ENCODE peak calls at places on chromosome 17, in nine cellular contexts. R, Y, U, S, Q, I, L, A and T are unnamed samples.

GRCh38 chr17:40491486-40491885 is 9.9 kb downstream of the TNS4 start:
- DNase-seq in R (no peak), Y (no peak), U (no peak), S (no peak), Q (no peak), I (no peak), L (no peak), A (no peak), T (no peak)

GRCh38 chr17:59746849-59747445 is 39.5 kb downstream of the VMP1 start:
- DNase-seq in R (no peak), Y (no peak), U (peak), S (peak), Q (no peak), I (peak), L (no peak), A (no peak), T (no peak)

GRCh38 chr17:77772461-77772897 is 186.0 kb upstream of the TNRC6C start:
- DNase-seq in R (peak), Y (peak), U (peak), S (peak), Q (no peak), I (peak), L (peak), A (peak), T (no peak)

GRCh38 chr17:13244511-13244910 is 226.7 kb upstream of the ELAC2 start:
- DNase-seq in R (no peak), Y (no peak), U (no peak), S (no peak), Q (no peak), I (peak), L (no peak), A (no peak), T (no peak)

GRCh38 chr17:78979780-78980623 is at the start of gene LGALS3BP:
- DNase-seq in R (peak), Y (peak), U (peak), S (peak), Q (peak), I (peak), L (no peak), A (peak), T (no peak)

GRCh38 chr17:32503251-32504165 is 16.7 kb downstream of the CDK5R1 start:
- DNase-seq in R (no peak), Y (no peak), U (no peak), S (no peak), Q (no peak), I (no peak), L (no peak), A (no peak), T (no peak)

GRCh38 chr17:58692239-58693055 is at the start of gene RAD51C:
- DNase-seq in R (peak), Y (peak), U (peak), S (peak), Q (peak), I (peak), L (peak), A (peak), T (peak)

GRCh38 chr17:14616508-14616907 is 315.6 kb downstream of the HS3ST3B1 start:
- DNase-seq in R (no peak), Y (no peak), U (no peak), S (no peak), Q (no peak), I (peak), L (no peak), A (no peak), T (no peak)

GRCh38 chr17:29495011-29495410 is 71.8 kb downstream of the ABHD15 start:
- DNase-seq in R (no peak), Y (no peak), U (no peak), S (peak), Q (peak), I (peak), L (no peak), A (no peak), T (no peak)

GRCh38 chr17:64460955-64461354 is 12.0 kb downstream of the MILR1 start:
- DNase-seq in R (no peak), Y (no peak), U (no peak), S (no peak), Q (no peak), I (peak), L (no peak), A (no peak), T (no peak)

DNA sequence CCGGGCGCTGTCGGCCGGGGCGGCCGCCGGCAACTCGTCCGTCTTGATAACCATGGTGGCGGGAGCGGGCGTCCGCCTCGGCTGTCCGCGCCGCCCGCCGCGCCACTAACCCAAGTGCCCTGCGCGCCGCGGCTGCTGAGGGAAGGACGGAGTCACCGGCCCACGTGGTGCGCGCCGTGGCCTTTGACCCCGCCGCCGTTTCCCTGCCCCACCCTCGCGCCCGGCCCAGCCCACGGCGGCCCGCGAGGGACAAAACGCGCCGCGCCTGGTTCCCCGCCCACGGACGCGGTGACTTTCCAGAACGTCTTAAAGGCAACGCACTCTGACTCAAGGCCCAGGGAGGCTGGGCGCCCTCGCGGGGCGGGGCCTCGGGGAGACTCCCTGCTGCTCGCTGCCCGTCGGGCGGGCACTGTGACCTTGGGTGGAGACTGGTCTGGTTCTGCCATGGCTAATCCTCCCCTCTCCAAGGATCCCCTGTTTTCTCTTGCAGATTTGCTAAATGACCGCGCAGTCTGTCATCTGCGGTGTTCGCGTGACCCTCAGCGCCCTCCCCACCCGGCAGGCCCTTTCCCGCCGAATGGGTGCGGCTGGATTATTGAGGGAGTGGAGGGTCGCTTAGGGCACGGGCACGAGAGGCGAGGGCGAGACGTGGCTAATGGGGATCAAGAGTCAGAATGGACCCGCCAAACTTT is at the start of gene CLUH:
- DNase-seq in R (peak), Y (peak), U (peak), S (peak), Q (peak), I (peak), L (peak), A (peak), T (peak)
- TF ChIP-seq CTCF in R (no peak), Y (no peak), U (no peak), S (no peak), Q (no peak), I (no peak), L (no peak), A (peak), T (no peak)

DNA sequence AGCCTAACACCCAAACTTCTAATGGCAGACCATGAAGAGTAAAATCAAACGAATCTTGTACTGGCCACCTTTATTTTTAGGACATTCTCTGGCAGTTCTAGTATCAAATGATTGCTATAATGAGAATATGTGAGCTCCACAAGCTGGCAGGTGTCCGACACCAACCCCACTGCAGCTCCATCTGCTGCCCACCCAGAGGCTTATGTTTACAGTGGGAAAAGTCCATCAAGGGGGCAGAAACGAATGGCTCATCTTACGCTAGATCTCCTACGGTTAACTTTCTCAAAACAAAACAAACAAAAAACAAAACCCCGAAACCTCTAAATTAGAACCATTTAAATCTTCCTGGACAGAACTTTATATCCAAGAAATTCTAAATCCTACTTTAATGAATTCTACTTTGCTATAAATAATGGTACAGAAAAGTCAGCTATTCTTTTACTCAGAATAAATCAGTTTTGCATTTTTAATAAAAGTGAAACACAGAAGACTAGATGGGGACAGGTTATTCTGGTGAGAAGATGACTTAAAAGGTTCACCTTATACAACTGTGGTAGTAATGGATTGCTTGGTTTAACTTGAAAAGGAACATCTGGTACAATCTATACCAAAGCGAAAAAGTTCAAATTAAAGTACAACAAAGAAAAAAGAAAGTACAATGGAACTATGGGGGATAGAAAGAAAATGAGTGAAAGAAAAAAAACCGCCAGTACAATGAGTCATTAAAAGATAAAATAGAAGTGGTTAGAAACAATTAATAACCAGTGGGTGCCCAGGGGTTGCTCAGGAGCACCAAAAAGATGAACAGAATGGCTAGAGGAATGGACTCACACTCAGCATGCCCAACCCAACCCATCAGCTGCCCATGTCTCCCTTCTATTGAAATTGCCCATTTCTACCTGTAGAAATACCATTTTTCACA is 40.2 kb downstream of the GRB2 start:
- DNase-seq in R (no peak), Y (no peak), U (no peak), S (peak), Q (no peak), I (no peak), L (no peak), A (no peak), T (no peak)
- TF ChIP-seq CTCF in R (no peak), Y (no peak), U (no peak), S (no peak), Q (no peak), I (no peak), L (no peak), A (no peak), T (no peak)

GRCh38 chr17:44912763-44913544 is 2.3 kb downstream of the GFAP start:
- DNase-seq in R (no peak), Y (no peak), U (no peak), S (no peak), Q (no peak), I (no peak), L (no peak), A (no peak), T (no peak)

GRCh38 chr17:44909681-44910144 is 5.6 kb downstream of the GFAP start:
- DNase-seq in R (no peak), Y (no peak), U (no peak), S (peak), Q (peak), I (peak), L (no peak), A (no peak), T (no peak)

GRCh38 chr17:44913676-44914075 is 1.6 kb downstream of the GFAP start:
- DNase-seq in R (no peak), Y (no peak), U (no peak), S (no peak), Q (no peak), I (no peak), L (no peak), A (no peak), T (no peak)

GRCh38 chr17:44910231-44911106 is 4.8 kb downstream of the GFAP start:
- DNase-seq in R (no peak), Y (no peak), U (no peak), S (no peak), Q (no peak), I (no peak), L (no peak), A (no peak), T (no peak)

GRCh38 chr17:44911133-44912001 is 3.9 kb downstream of the GFAP start:
- DNase-seq in R (peak), Y (peak), U (peak), S (no peak), Q (no peak), I (peak), L (no peak), A (peak), T (no peak)
- TF ChIP-seq CTCF in R (peak), Y (peak), U (peak), S (peak), Q (peak), I (peak), L (no peak), A (no peak), T (no peak)

GRCh38 chr17:50508573-50509460 is 578 bp downstream of the MYCBPAP start:
- DNase-seq in R (no peak), Y (no peak), U (no peak), S (no peak), Q (no peak), I (no peak), L (no peak), A (no peak), T (no peak)
- TF ChIP-seq CTCF in R (no peak), Y (no peak), U (no peak), S (no peak), Q (no peak), I (no peak), L (no peak), A (no peak), T (no peak)

GRCh38 chr17:57247913-57248312 is 8.4 kb upstream of the MSI2 start:
- DNase-seq in R (no peak), Y (no peak), U (no peak), S (no peak), Q (no peak), I (no peak), L (no peak), A (no peak), T (no peak)
- TF ChIP-seq CTCF in R (no peak), Y (no peak), U (no peak), S (no peak), Q (no peak), I (no peak), L (no peak), A (no peak), T (no peak)

DNA sequence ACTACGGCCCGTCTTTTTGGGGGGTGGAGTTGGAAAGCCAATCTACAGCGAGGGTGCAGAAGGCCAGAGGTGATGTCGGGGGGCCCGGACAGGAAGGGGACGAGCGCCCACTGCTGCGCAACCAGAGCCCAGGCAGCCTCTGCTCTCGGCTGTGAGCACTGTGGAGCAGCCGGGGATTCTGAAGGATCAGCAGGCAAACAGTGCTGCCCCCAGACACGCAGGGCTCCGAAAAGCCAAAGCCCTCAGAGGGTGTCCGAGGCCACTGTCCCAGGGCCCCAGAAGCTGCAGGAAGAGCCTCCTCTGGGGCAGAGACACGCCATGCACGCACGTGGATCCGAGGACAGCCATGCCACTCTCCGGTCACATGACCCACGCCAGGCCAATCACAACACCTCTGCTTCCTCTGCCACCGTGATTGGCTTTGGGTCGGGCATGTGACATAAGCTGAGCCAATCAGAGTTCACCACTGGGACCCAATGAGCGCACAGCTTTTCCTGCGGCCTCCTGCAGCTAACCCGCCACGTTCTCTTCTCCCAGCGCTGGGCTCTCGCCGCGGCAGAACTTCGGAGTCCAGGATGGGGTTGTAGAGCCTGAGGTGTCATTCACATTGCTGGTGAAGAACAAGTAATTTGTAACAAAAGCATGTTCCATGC is 40.7 kb downstream of the ACTG1 start:
- DNase-seq in R (peak), Y (no peak), U (peak), S (no peak), Q (no peak), I (peak), L (peak), A (peak), T (no peak)
- TF ChIP-seq CTCF in R (no peak), Y (no peak), U (no peak), S (no peak), Q (no peak), I (peak), L (no peak), A (no peak), T (no peak)

GRCh38 chr17:63435681-63436522 is 10.2 kb downstream of the CYB561 start:
- DNase-seq in R (peak), Y (peak), U (peak), S (no peak), Q (no peak), I (no peak), L (no peak), A (no peak), T (no peak)
- TF ChIP-seq CTCF in R (no peak), Y (peak), U (no peak), S (no peak), Q (no peak), I (no peak), L (no peak), A (no peak), T (peak)

GRCh38 chr17:74153456-74153810 is 50.0 kb upstream of the RPL38 start:
- DNase-seq in R (no peak), Y (peak), U (no peak), S (no peak), Q (no peak), I (no peak), L (peak), A (no peak), T (no peak)

GRCh38 chr17:74151551-74152315 is 51.7 kb upstream of the RPL38 start:
- DNase-seq in R (no peak), Y (no peak), U (no peak), S (no peak), Q (no peak), I (no peak), L (peak), A (no peak), T (no peak)

GRCh38 chr17:74156878-74157277 is 46.6 kb upstream of the RPL38 start:
- DNase-seq in R (no peak), Y (peak), U (no peak), S (no peak), Q (no peak), I (no peak), L (peak), A (no peak), T (no peak)

GRCh38 chr17:74152591-74153455 is 50.7 kb upstream of the RPL38 start:
- DNase-seq in R (no peak), Y (peak), U (no peak), S (no peak), Q (no peak), I (peak), L (peak), A (no peak), T (no peak)

GRCh38 chr17:74153821-74154430 is 49.6 kb upstream of the RPL38 start:
- DNase-seq in R (no peak), Y (peak), U (no peak), S (no peak), Q (no peak), I (no peak), L (no peak), A (no peak), T (no peak)
- TF ChIP-seq CTCF in R (no peak), Y (peak), U (no peak), S (no peak), Q (no peak), I (no peak), L (no peak), A (no peak), T (no peak)